ENCODE peak calls at places on chromosomes 13 and 19, in ten cellular contexts. S is stomach; P is psoas muscle; O is OCI-LY7; H is tibial artery; B is suprapubic skin; M is IMR-90; D is WERI-Rb-1; A is upper lobe of right lung; R is effector memory CD4-positive, alpha-beta T cell. F is an unnamed sample.
A peak's percentile ranks its signal among the peaks of the same experiment; 100 is the strongest.

GRCh38 chr19:10544242-10544752 is 593 bp downstream of the ATG4D start:
- DNase-seq in A (peak; percentile 73), O (peak; percentile 37), B (no peak), M (no peak), D (peak; percentile 48), H (no peak), R (peak; percentile 16), P (no peak), S (peak; percentile 66), F (no peak)

GRCh38 chr19:15498910-15499309 is 9.4 kb upstream of the CYP4F22 start:
- DNase-seq in R (no peak), B (no peak), O (no peak), A (no peak), M (no peak), H (no peak), P (no peak), D (no peak), S (no peak), F (no peak)

GRCh38 chr19:41321600-41322270 is 11.8 kb downstream of the CCDC97 start:
- DNase-seq in D (peak; percentile 55), S (no peak), B (no peak), R (no peak), A (no peak), M (peak; percentile 80), O (peak; percentile 40), H (no peak), P (peak; percentile 63), F (peak; percentile 63)

GRCh38 chr19:58466760-58467589 is at the start of gene ZNF324:
- DNase-seq in H (peak; percentile 98), B (peak; percentile 99), M (peak; percentile 94), S (peak; percentile 99), R (peak; percentile 97), D (peak; percentile 97), P (peak; percentile 99), O (peak; percentile 99), A (peak; percentile 99), F (peak; percentile 93)

GRCh38 chr13:38796890-38797289 is 110.0 kb downstream of the FREM2 start:
- DNase-seq in P (no peak), M (no peak), B (no peak), H (no peak), A (no peak), O (no peak), R (no peak), S (no peak), D (no peak), F (no peak)

GRCh38 chr19:30349131-30349730 is 23.0 kb upstream of the ZNF536 start:
- DNase-seq in H (no peak), B (no peak), O (no peak), S (no peak), D (no peak), P (no peak), A (no peak), R (no peak), M (no peak), F (no peak)

GRCh38 chr19:54905411-54905810 is 537 bp upstream of the NCR1 start:
- DNase-seq in M (no peak), H (no peak), B (no peak), R (no peak), P (no peak), D (no peak), O (no peak), S (no peak), A (no peak), F (no peak)

GRCh38 chr13:47190696-47191095 is 293.8 kb upstream of the HTR2A start:
- DNase-seq in P (no peak), D (no peak), S (no peak), O (no peak), B (no peak), R (no peak), A (no peak), H (no peak), M (no peak), F (no peak)

GRCh38 chr19:17107546-17108452 is 32.2 kb downstream of the MYO9B start:
- DNase-seq in B (peak; percentile 94), R (no peak), D (no peak), H (peak; percentile 99), S (peak; percentile 73), O (no peak), A (peak; percentile 78), P (peak; percentile 93), M (peak; percentile 98), F (peak; percentile 95)

GRCh38 chr13:19587635-19588300 is 26.4 kb upstream of the TPTE2 start:
- DNase-seq in R (no peak), B (no peak), A (no peak), D (peak; percentile 53), M (peak; percentile 52), P (no peak), H (no peak), S (no peak), O (peak; percentile 59), F (peak; percentile 63)

GRCh38 chr13:98877466-98877865 is 100.4 kb downstream of the DOCK9 start:
- DNase-seq in P (no peak), B (no peak), R (no peak), A (no peak), O (no peak), S (no peak), H (no peak), D (no peak), M (no peak), F (no peak)

GRCh38 chr19:3201072-3201700 is 15.5 kb downstream of the NCLN start:
- DNase-seq in P (no peak), B (no peak), S (no peak), M (no peak), O (no peak), A (no peak), R (no peak), H (no peak), D (no peak), F (no peak)

DNA sequence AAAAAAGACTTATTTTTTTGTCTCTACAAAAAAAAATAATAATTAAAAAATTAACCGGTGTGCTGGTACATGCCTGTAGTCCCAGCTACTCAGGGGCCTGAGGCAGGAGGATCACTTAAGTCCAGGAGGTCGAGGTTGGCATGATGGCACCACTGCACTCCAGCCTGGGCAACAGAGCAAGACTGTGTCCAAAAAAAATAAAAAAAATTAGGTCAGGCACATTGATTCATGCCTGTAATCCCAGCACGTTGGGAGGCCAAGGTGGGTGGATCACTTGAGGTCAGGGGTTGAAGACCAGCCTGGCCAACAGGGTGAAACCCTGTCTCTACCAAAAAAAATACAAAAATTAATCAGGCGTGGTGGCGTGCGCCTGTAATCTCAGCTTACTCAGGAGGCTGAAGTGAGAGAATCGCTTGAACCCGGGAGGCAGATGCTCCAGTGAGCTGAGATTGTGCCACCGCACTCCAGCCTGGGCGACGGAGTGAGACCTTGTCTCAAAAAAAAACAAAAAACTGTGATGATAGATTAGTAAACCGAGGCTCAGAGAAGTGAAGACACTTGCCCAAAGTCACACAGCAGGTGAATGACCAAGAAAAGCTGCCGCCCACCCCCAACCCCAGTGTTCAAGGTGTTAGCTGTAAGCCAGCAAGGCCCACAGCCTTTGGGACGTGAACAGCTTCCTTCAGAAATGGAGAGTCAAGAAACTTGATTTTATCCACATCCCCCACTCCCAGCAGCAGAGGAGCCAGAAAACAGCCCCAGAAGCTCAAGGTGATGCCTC is 9.4 kb downstream of the RNU6-9 start:
- DNase-seq in R (no peak), A (no peak), S (no peak), D (no peak), O (no peak), H (no peak), P (no peak), B (no peak), M (no peak), F (no peak)
- H3K4me3 ChIP-seq in R (no peak overlapping the region), A (no peak overlapping the region), S (peak overlapping the region; percentile 13), D (peak overlapping the region; percentile 11), O (no peak overlapping the region), H (no peak overlapping the region), P (no peak overlapping the region), B (no peak overlapping the region), M (no peak overlapping the region), F (no peak overlapping the region)

GRCh38 chr19:51224163-51224641 is 678 bp upstream of the CD33 start:
- DNase-seq in O (no peak), B (no peak), R (no peak), H (no peak), M (no peak), S (no peak), A (no peak), P (no peak), D (no peak), F (no peak)
- H3K27ac ChIP-seq in O (no peak overlapping the region), B (no peak overlapping the region), R (no peak overlapping the region), H (no peak overlapping the region), M (no peak overlapping the region), S (no peak overlapping the region), A (no peak overlapping the region), P (no peak overlapping the region), D (no peak overlapping the region), F (no peak overlapping the region)

GRCh38 chr13:95676100-95676774 is 702 bp upstream of the DNAJC3 start:
- DNase-seq in A (peak; percentile 64), P (no peak), S (peak; percentile 37), M (peak; percentile 39), O (peak; percentile 29), B (no peak), R (no peak), H (no peak), D (peak; percentile 48), F (no peak)

GRCh38 chr13:95676775-95677563 is at the start of gene DNAJC3:
- DNase-seq in B (peak; percentile 100), A (peak; percentile 100), M (peak; percentile 96), D (peak; percentile 100), P (peak; percentile 99), R (peak; percentile 97), O (peak; percentile 92), S (peak; percentile 99), H (peak; percentile 99), F (peak; percentile 98)

DNA sequence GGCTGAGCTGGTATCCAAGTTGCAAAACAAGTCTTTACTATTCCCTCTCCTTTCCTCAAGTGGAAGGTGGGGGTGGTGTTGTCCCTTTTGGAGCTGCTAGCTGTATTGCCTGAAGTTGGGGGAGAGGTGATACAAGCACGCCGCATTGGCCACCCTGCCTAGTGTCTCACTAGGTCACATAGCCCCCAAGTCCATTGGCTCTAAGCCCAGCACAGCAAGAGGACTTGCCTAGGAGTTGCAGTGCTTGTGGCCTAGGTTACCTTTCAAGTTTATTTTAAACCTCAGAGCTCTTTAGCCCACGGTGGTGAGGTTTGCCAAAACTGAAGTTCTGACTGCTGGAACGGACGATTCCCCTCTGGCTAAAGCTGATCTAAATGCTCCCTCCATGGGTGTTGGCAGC is 5.3 kb upstream of the DNAJC3 start:
- DNase-seq in H (no peak), S (no peak), O (no peak), A (no peak), B (no peak), P (no peak), D (no peak), R (no peak), M (no peak), F (no peak)
- H3K36me3 ChIP-seq in H (peaks cover 7% of the 10 kb centered on the region), S (no peaks in the 10 kb centered on the region), O (no peaks in the 10 kb centered on the region), A (no peaks in the 10 kb centered on the region), B (no peaks in the 10 kb centered on the region), P (no peaks in the 10 kb centered on the region), D (peaks cover 3% of the 10 kb centered on the region), R (no peaks in the 10 kb centered on the region), M (no peaks in the 10 kb centered on the region), F (no peaks in the 10 kb centered on the region)

DNA sequence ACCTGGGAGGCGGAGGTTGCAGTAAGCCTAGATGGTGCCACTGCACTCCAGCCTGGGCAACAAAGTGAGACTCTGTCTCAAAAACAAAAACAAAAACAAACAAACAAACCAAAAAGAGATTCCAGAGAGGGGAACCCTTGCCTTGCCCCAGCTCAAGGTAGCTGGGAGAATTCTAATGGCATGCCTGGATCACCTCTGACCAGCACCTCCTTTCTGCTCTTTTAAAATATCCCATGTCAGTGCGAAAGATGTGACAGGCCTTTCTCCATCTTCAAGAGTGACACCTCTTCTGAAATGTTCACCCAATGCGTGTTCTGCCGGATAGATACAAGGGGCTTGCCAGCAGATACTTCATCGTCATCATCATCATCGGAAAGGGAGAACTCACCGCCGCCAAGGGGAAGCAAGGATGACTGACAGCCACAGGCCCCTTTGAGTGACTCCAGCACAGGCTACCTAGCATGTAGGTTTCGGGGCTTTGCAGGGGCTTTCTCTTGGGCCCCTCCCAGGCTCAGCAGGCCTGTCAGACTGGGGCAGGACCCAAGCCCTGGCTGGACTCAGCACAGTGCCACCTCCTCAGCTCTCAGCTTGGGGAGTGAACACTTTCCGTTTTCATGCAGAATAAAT is 18.9 kb upstream of the LRP3 start:
- DNase-seq in S (no peak), D (no peak), R (no peak), O (no peak), M (no peak), P (no peak), A (no peak), H (no peak), B (no peak), F (no peak)
- H3K4me3 ChIP-seq in S (no peak overlapping the region), D (no peak overlapping the region), R (no peak overlapping the region), O (peak overlapping the region; percentile 85), M (no peak overlapping the region), P (peak overlapping the region; percentile 90), A (no peak overlapping the region), H (no peak overlapping the region), B (no peak overlapping the region), F (no peak overlapping the region)

F was measured in brain microvascular endothelial cell.